ENCODE peak calls at places on chromosomes 4 and X, in five cellular contexts. C is GM23338, N is A549, W is HepG2, H is GM12878. K is an unnamed sample.

GRCh38 chr4:47746122-47746521 is 91.7 kb downstream of the CORIN start:
- DNase-seq in C (no peak), N (no peak), W (no peak), H (no peak), K (no peak)

GRCh38 chr4:154416183-154416543 is 75.4 kb downstream of the DCHS2 start:
- DNase-seq in C (peak), N (peak), W (peak), H (no peak), K (peak)

GRCh38 chr4:53050361-53050774 is 188.3 kb downstream of the RASL11B start:
- DNase-seq in C (no peak), N (no peak), W (no peak), H (no peak), K (no peak)

GRCh38 chrX:21745756-21746155 is 12.2 kb downstream of the SMPX start:
- DNase-seq in C (peak), N (peak), W (no peak), H (no peak), K (peak)

GRCh38 chr4:139628184-139629012 is 37.2 kb upstream of the MGST2 start:
- DNase-seq in C (peak), N (no peak), W (no peak), H (no peak), K (no peak)

GRCh38 chr4:53128959-53129358 is 236.9 kb downstream of the SCFD2 start:
- DNase-seq in C (no peak), N (no peak), W (no peak), H (no peak), K (no peak)

GRCh38 chrX:69137911-69138310 is 27.3 kb downstream of the PJA1 start:
- DNase-seq in C (no peak), N (no peak), W (no peak), H (no peak), K (no peak)

GRCh38 chr4:28845158-28845557 is 1875.0 kb upstream of the PCDH7 start:
- DNase-seq in C (no peak), N (no peak), W (no peak), H (no peak), K (no peak)

GRCh38 chrX:118493653-118494297 is 1.8 kb upstream of the DOCK11 start:
- DNase-seq in C (no peak), N (no peak), W (no peak), H (no peak), K (peak)

GRCh38 chr4:48912349-48912748 is 5.8 kb upstream of the OCIAD2 start:
- DNase-seq in C (no peak), N (no peak), W (no peak), H (no peak), K (no peak)

GRCh38 chr4:111770514-111770913 is 374.7 kb upstream of the FAM241A start:
- DNase-seq in C (no peak), N (no peak), W (no peak), H (no peak), K (no peak)

DNA sequence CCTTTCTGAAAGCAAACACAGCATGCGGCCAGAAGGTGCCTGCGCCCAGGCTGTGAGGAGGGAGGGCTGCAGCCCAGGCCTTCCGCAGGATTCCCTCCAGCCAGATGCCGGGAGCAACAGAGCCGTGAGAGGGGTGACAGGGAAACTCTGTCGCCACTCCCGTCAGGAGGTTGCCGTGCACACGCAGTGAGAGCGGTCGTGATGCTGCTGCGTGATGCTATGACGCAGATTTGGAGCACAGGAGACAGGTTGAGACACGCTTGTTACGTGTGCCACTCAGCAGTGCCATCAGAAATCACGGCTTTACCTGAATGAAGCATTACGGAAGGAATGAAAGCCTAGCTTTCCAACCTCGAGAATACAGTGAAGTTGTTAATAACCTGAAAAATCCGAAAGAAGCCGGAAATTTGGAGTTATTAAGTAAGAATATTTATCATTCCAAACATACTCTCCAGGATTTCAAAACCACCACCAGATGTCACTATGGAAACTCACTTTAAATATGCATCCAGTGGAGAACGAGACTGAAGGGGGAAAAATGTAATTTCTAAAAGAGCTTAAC is 54.4 kb downstream of the FAT1 start:
- DNase-seq in C (peak), N (peak), W (peak), H (no peak), K (peak)
- TF ChIP-seq JUNB in C (no peak), N (no peak), W (no peak), H (no peak), K (no peak)

DNA sequence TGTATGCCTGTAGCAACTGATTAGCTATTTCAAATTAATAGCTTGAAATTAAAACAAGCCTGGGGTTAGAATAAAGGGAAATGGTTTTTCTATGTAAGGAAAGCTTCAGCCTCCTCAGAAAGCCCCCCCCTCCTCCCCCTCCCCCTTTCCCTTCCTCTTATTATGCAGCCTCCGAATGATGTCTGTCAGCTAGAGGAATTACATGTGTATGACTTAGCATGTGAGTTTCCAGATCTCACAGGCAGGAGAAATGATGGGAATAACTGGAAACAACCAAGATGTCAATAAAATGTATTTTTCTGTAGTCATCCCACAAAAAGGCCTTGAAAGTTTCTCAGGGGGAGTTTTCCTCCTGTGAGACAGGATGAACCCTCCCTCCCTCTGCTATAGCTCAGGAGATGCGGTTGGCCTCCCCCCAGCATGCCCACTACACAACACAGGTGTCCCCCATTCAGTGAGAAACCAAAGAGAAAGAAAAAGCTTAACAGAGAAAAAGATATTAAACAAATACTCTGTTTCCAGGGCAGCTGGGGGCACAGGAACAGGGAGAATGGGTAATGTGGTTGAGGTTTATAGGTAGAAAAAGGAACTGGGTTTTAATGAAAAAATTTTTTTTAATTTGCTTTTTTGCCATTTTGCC is 41.4 kb upstream of the RASGEF1B start:
- DNase-seq in C (no peak), N (no peak), W (no peak), H (no peak), K (no peak)
- TF ChIP-seq JUNB in C (no peak), N (no peak), W (no peak), H (no peak), K (no peak)

GRCh38 chr4:73087871-73088270 is 18.4 kb upstream of the COX18 start:
- DNase-seq in C (no peak), N (no peak), W (no peak), H (no peak), K (no peak)

GRCh38 chr4:73098713-73099112 is 29.2 kb upstream of the COX18 start:
- DNase-seq in C (no peak), N (no peak), W (no peak), H (no peak), K (no peak)

GRCh38 chr4:73090738-73091137 is 21.2 kb upstream of the COX18 start:
- DNase-seq in C (no peak), N (no peak), W (no peak), H (no peak), K (no peak)

GRCh38 chr4:73092868-73093267 is 23.4 kb upstream of the COX18 start:
- DNase-seq in C (no peak), N (no peak), W (no peak), H (no peak), K (no peak)
- TF ChIP-seq JUNB in C (no peak), N (no peak), W (no peak), H (peak), K (no peak)

DNA sequence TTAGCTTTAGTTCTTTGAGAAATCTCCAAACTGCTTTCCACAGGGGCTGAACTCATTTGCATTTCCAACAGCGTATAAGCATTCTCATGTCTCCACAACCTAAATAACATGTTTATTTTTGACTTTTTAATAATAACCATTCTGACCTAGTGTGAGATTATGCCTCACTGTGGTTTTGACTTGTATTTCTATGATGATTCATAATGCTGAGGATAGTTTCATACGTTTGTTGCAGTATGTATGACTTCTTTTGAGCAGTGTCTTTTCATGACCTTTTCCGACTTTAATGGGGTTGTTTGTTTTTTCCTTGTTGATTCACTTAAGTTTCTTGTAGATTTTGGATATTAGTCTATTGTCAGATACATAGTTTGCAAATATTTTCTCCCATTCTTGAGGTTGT is 1833.0 kb upstream of the PCDH10 start:
- DNase-seq in C (no peak), N (no peak), W (no peak), H (no peak), K (no peak)
- TF ChIP-seq JUNB in C (no peak), N (no peak), W (no peak), H (peak), K (no peak)

K was measured in K562.